ENCODE peak calls at places on chromosomes 7 and 10, in seven cellular contexts. W, M, P, C, H, E and V are unnamed samples.

GRCh38 chr7:69246758-69247157 is 351.5 kb upstream of the AUTS2 start:
- DNase-seq in E (no peak), P (no peak), M (no peak), H (no peak), W (no peak), C (no peak), V (no peak)

GRCh38 chr10:51244739-51245138 is 170.5 kb downstream of the PRKG1 start:
- DNase-seq in P (no peak), M (no peak), E (no peak), H (no peak), C (no peak), W (peak; percentile 40), V (no peak)

GRCh38 chr10:114768394-114768786 is 53.2 kb upstream of the FHIP2A start:
- DNase-seq in H (no peak), E (no peak), M (no peak), P (no peak), C (peak; percentile 24), W (no peak), V (no peak)

GRCh38 chr10:22325272-22325947 is 4.5 kb downstream of the BMI1 start:
- DNase-seq in M (peak; percentile 52), W (peak; percentile 60), P (no peak), H (peak; percentile 57), C (peak; percentile 87), E (peak; percentile 64), V (no peak)

GRCh38 chr7:50509459-50509858 is 55.7 kb downstream of the DDC start:
- DNase-seq in E (no peak), H (peak; percentile 8), W (peak; percentile 40), M (no peak), C (no peak), P (no peak), V (no peak)

GRCh38 chr10:19683326-19683725 is 132.9 kb upstream of the PLXDC2 start:
- DNase-seq in E (no peak), C (no peak), P (no peak), H (no peak), M (no peak), W (no peak), V (no peak)

GRCh38 chr7:131219277-131220041 is 108.2 kb upstream of the MKLN1 start:
- DNase-seq in P (no peak), W (no peak), E (no peak), C (peak; percentile 41), M (no peak), H (no peak), V (no peak)

GRCh38 chr10:124239134-124239533 is 145.7 kb upstream of the CHST15 start:
- DNase-seq in E (no peak), P (no peak), H (no peak), M (no peak), C (no peak), W (peak; percentile 6), V (no peak)

GRCh38 chr10:12466701-12467100 is 117.4 kb downstream of the CAMK1D start:
- DNase-seq in P (no peak), H (peak; percentile 45), M (peak; percentile 32), E (no peak), C (no peak), W (no peak), V (no peak)

GRCh38 chr10:131979821-131980270 is 1.9 kb downstream of the BNIP3 start:
- DNase-seq in W (peak; percentile 34), C (no peak), H (no peak), M (no peak), P (no peak), E (no peak), V (no peak)

GRCh38 chr7:144907577-144907976 is 71.7 kb upstream of the TPK1 start:
- DNase-seq in C (peak; percentile 22), W (no peak), P (no peak), H (no peak), M (no peak), E (no peak), V (peak; percentile 8)

GRCh38 chr10:43427166-43427825 is 9.6 kb upstream of the ZNF487 start:
- DNase-seq in C (no peak), W (no peak), E (peak; percentile 38), P (no peak), M (no peak), H (no peak), V (no peak)

GRCh38 chr10:103555321-103555649 is 61.8 kb downstream of the NEURL1 start:
- DNase-seq in W (no peak), M (no peak), C (no peak), E (no peak), P (no peak), H (no peak), V (no peak)

GRCh38 chr10:124688889-124689670 is 55.1 kb downstream of the FAM53B start:
- DNase-seq in W (no peak), E (peak; percentile 37), C (peak; percentile 85), M (no peak), H (no peak), P (no peak), V (no peak)

GRCh38 chr7:55575733-55576132 is 3.4 kb upstream of the VOPP1 start:
- DNase-seq in C (no peak), P (no peak), M (no peak), E (no peak), W (no peak), H (no peak), V (no peak)

GRCh38 chr7:145092766-145093165 is 256.9 kb upstream of the TPK1 start:
- DNase-seq in E (no peak), M (no peak), P (no peak), H (no peak), W (no peak), C (no peak), V (no peak)

GRCh38 chr7:1623810-1624209 is 46.3 kb upstream of the ELFN1 start:
- DNase-seq in W (no peak), C (no peak), M (no peak), H (no peak), P (no peak), E (no peak), V (no peak)

GRCh38 chr10:62178568-62178967 is 90.1 kb downstream of the RTKN2 start:
- DNase-seq in C (no peak), W (no peak), M (no peak), H (no peak), P (no peak), E (no peak), V (no peak)

GRCh38 chr7:5282464-5283316 is at the start of gene SLC29A4:
- DNase-seq in P (peak; percentile 28), W (no peak), M (peak; percentile 26), C (peak; percentile 72), H (peak; percentile 48), E (no peak), V (no peak)

GRCh38 chr7:120941064-120941463 is 9.5 kb upstream of the ING3 start:
- DNase-seq in E (no peak), C (no peak), P (no peak), W (peak; percentile 16), M (no peak), H (no peak), V (no peak)

GRCh38 chr10:83539528-83540308 is 599.6 kb upstream of the GHITM start:
- DNase-seq in M (no peak), W (peak; percentile 18), H (no peak), P (no peak), C (no peak), E (no peak), V (no peak)

GRCh38 chr10:50846753-50847152 is 38.7 kb downstream of the A1CF start:
- DNase-seq in C (no peak), E (no peak), W (peak; percentile 6), P (no peak), H (peak; percentile 9), M (no peak), V (no peak)

GRCh38 chr10:73653195-73653594 is 2.6 kb downstream of the SYNPO2L start:
- DNase-seq in W (no peak), P (no peak), H (no peak), M (no peak), E (no peak), C (no peak), V (no peak)